ENCODE peak calls at places on chromosomes 1 and 21, in five cellular contexts. W, G, Q, U and H are unnamed samples.

GRCh38 chr1:94807742-94808491 is 12.2 kb upstream of the SLC44A3 start:
- DNase-seq in G (peak; percentile 38), Q (no peak), U (peak; percentile 73), W (no peak), H (peak; percentile 83)

GRCh38 chr1:6246497-6247295 is 2.7 kb downstream of the HES3 start:
- DNase-seq in U (peak; percentile 58), Q (no peak), G (peak; percentile 90), W (peak; percentile 86), H (peak; percentile 88)

GRCh38 chr1:197776348-197777082 is 1.2 kb upstream of the DENND1B start:
- DNase-seq in W (no peak), Q (no peak), U (peak; percentile 40), G (no peak), H (peak; percentile 78)

GRCh38 chr1:67135354-67135753 is 584 bp upstream of the C1orf141 start:
- DNase-seq in Q (no peak), W (no peak), U (no peak), G (no peak), H (peak; percentile 65)

GRCh38 chr1:147892731-147893214 is 9.8 kb upstream of the GJA8 start:
- DNase-seq in U (peak; percentile 59), G (peak; percentile 60), Q (no peak), W (peak; percentile 52), H (peak; percentile 47)

GRCh38 chr21:44897326-44898010 is 23.2 kb downstream of the ITGB2 start:
- DNase-seq in Q (no peak), W (no peak), U (no peak), G (peak; percentile 55), H (peak; percentile 45)

GRCh38 chr1:181021155-181021554 is 1.5 kb downstream of the STX6 start:
- DNase-seq in Q (no peak), G (no peak), W (no peak), U (no peak), H (no peak)

GRCh38 chr1:201137579-201138310 is 10.8 kb upstream of the ASCL5 start:
- DNase-seq in W (no peak), Q (no peak), U (peak; percentile 25), G (no peak), H (no peak)

GRCh38 chr1:21249940-21250493 is 40.2 kb downstream of the ECE1 start:
- DNase-seq in U (no peak), G (no peak), W (no peak), Q (no peak), H (no peak)

GRCh38 chr21:44914176-44914874 is 6.4 kb downstream of the ITGB2 start:
- DNase-seq in W (no peak), G (no peak), Q (no peak), U (no peak), H (peak; percentile 90)

GRCh38 chr1:192809286-192810252 is 730 bp downstream of the RGS2 start:
- DNase-seq in Q (no peak), U (peak; percentile 68), G (peak; percentile 18), W (peak; percentile 23), H (peak; percentile 71)

DNA sequence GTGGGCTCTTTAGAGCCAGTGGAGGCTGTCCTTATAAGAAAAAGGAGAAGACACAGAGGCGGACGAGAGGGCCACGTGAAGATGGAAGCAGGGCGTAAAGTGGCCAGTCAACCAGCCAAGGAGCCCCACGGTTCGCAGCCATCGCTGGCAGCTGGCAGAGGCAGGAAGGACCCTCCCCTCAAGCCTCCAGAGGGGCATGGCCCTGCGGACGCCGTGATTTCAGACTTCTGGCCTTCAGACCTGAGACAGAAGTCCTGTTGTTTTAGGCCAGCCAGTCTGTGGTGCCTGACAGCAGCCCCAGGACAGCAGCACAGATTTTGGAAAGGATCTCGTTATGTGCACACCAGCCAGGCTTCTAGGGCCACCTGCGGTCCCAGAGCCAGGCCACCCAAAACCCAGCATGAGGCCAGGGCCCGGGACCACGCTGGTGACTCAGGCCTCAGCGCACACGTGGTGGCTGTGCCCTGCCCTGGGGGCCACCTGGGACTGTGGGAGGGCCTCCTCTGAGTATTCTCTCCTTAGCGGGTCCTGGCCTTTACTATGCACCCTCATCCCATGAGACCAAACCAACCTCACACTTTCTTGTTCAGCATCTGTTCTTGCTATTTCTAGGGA is 10.1 kb downstream of the WNT9A start:
- DNase-seq in Q (no peak), U (no peak), W (no peak), G (no peak), H (no peak)
- H3K4me3 ChIP-seq in Q (no peak overlapping the region), U (no peak overlapping the region), W (no peak overlapping the region), G (no peak overlapping the region), H (no peak overlapping the region)

GRCh38 chr1:204080163-204080903 is 7.4 kb downstream of the SOX13 start:
- DNase-seq in Q (no peak), G (peak; percentile 77), W (peak; percentile 95), U (no peak), H (peak; percentile 71)
- TF ChIP-seq MYC in Q (no peak), G (no peak), W (no peak), U (no peak), H (no peak)

DNA sequence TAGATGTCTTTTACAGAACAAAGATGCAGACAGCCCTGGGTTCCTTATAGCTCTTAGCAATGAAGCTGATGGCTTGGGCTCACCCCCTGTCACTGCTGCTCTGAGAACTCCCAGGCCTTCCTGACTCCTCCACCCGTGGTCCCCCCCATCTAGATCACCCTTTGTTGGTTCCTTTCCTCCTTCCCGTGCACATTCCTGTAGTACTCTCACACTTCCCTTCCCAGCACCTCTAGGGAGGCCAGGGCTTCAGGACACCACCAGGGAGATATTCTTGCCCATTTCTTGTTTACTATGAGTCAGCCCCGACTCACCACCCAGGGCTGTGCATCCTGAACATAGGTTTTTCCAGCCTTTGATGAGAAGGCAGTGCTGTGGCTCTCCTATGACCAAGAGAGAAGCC is 14.4 kb upstream of the NOS1AP start:
- DNase-seq in W (peak; percentile 42), U (peak; percentile 95), G (no peak), Q (no peak), H (no peak)
- TF ChIP-seq CTCF in W (no peak), U (no peak), G (no peak), Q (no peak), H (no peak)

GRCh38 chr1:61186753-61187152 is 104.4 kb downstream of the NFIA start:
- DNase-seq in G (no peak), Q (no peak), W (no peak), U (no peak), H (no peak)
- H3K4me3 ChIP-seq in G (no peak overlapping the region), Q (no peak overlapping the region), W (no peak overlapping the region), U (no peak overlapping the region), H (no peak overlapping the region)

DNA sequence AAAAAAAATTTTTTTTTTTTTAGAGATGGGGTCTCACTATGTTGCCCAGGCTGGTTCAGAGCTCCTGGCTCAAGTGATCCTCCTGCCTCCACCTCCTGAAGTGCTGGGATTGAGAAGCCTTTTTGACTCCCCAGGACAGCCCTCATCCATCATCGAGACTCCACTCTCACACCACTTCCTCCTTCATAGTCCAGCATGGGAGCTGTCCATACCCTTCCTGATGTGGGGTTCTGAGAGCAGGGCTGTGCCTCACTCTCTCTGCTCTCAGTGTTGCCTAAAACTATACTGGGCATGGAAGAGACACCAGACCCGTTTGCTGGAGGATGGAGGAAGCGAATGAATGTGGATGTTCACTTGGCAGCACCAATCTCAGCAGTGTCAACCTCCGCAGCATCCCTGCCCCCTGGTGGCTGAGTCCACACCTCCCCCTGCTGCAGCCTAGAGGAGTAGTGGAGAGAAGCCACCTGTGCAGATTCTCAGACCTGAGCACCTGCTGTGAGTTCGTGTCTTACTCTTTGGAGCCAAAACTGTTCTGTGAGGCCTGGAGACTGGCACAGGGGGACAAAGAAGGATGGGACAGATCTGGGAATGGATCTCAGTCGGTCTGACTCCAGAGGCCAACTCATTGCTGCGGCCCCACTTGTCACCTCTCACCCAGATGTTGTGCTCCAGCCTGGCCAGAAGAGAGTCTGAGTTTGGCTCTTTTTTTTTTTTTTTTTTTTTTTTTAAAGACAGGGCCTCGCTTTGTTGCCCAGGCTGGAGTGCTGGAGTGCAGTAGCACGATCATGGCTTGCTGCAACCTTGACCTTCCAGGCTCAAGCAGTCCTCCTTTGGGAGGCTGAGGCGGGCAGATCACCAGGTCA is 17.7 kb downstream of the TINAGL1 start:
- DNase-seq in W (peak; percentile 67), G (peak; percentile 77), U (peak; percentile 73), Q (peak; percentile 26), H (peak; percentile 71)
- TF ChIP-seq MYC in W (no peak), G (peak; percentile 18), U (no peak), Q (no peak), H (no peak)

GRCh38 chr1:152228831-152229230 is 4.8 kb upstream of the HRNR start:
- DNase-seq in Q (no peak), G (no peak), U (no peak), W (no peak), H (no peak)

GRCh38 chr1:152224093-152224492 is at the start of gene HRNR:
- DNase-seq in Q (no peak), G (no peak), W (no peak), U (no peak), H (no peak)

GRCh38 chr1:152225678-152226077 is 1.7 kb upstream of the HRNR start:
- DNase-seq in Q (no peak), W (no peak), U (no peak), G (no peak), H (no peak)

GRCh38 chr1:152227310-152227928 is 3.4 kb upstream of the HRNR start:
- DNase-seq in G (no peak), Q (no peak), W (no peak), U (no peak), H (peak; percentile 4)
- TF ChIP-seq CTCF in G (peak; percentile 19), Q (no peak), W (peak; percentile 25), U (no peak), H (no peak)

GRCh38 chr1:116916002-116916401 is 6.3 kb downstream of the PTGFRN start:
- DNase-seq in W (no peak), U (no peak), Q (no peak), G (no peak), H (no peak)
- H3K4me3 ChIP-seq in W (no peak overlapping the region), U (no peak overlapping the region), Q (no peak overlapping the region), G (no peak overlapping the region), H (no peak overlapping the region)